ENCODE peak calls at places on chromosomes 4 and X, in six cellular contexts. E, B, C, G, F and T are unnamed samples.

GRCh38 chr4:8015512-8015911 is 75.9 kb upstream of the AFAP1 start:
- DNase-seq in B (peak), C (no peak), G (peak), F (no peak), E (no peak), T (no peak)

GRCh38 chrX:153685179-153685536 is 2.6 kb upstream of the SLC6A8 start:
- DNase-seq in B (no peak), F (no peak), C (peak), E (no peak), G (no peak), T (no peak)

GRCh38 chr4:138259801-138260200 is 17.7 kb upstream of the SLC7A11 start:
- DNase-seq in C (no peak), B (peak), F (no peak), E (no peak), G (peak), T (no peak)

GRCh38 chr4:827209-828081 is 1.5 kb upstream of the CPLX1 start:
- DNase-seq in C (peak), F (no peak), B (no peak), G (no peak), E (peak), T (no peak)

GRCh38 chr4:7708238-7708637 is 231.4 kb downstream of the AFAP1 start:
- DNase-seq in E (no peak), B (no peak), G (no peak), F (no peak), C (no peak), T (no peak)

GRCh38 chr4:5224340-5224739 is 173.1 kb downstream of the STK32B start:
- DNase-seq in G (no peak), F (no peak), B (peak), E (no peak), C (no peak), T (no peak)

GRCh38 chrX:39956803-39957394 is 140.9 kb downstream of the BCOR start:
- DNase-seq in C (no peak), F (no peak), G (no peak), B (no peak), E (no peak), T (no peak)

GRCh38 chr4:40721730-40722171 is 28.0 kb upstream of the NSUN7 start:
- DNase-seq in F (no peak), C (no peak), B (peak), E (no peak), G (no peak), T (no peak)

GRCh38 chrX:7462110-7462509 is 314.2 kb upstream of the PUDP start:
- DNase-seq in E (no peak), B (no peak), G (no peak), F (no peak), C (no peak), T (no peak)

GRCh38 chr4:42458686-42459085 is 61.4 kb downstream of the SHISA3 start:
- DNase-seq in C (no peak), F (no peak), B (no peak), E (no peak), G (no peak), T (peak)

GRCh38 chr4:93897559-93897958 is 69.0 kb downstream of the ATOH1 start:
- DNase-seq in E (no peak), B (no peak), C (no peak), F (no peak), G (peak), T (no peak)

GRCh38 chr4:152063301-152064235 is 302.8 kb upstream of the GATB start:
- DNase-seq in B (no peak), F (no peak), C (no peak), E (no peak), G (no peak), T (peak)

GRCh38 chr4:76095568-76095967 is 21.1 kb downstream of the ART3 start:
- DNase-seq in G (no peak), C (no peak), B (no peak), F (no peak), E (no peak), T (no peak)

GRCh38 chr4:149203256-149204001 is 612.2 kb downstream of the IQCM start:
- DNase-seq in E (no peak), C (no peak), F (peak), G (peak), B (peak), T (peak)

GRCh38 chr4:89196745-89197144 is 85.4 kb downstream of the TIGD2 start:
- DNase-seq in C (no peak), F (no peak), G (no peak), E (no peak), B (no peak), T (peak)

GRCh38 chrX:120732879-120733278 is 103.0 kb upstream of the C1GALT1C1 start:
- DNase-seq in B (no peak), F (no peak), C (no peak), E (no peak), G (no peak), T (no peak)

GRCh38 chrX:22486326-22486725 is 213.6 kb downstream of the CBLL2 start:
- DNase-seq in C (no peak), G (peak), B (no peak), E (no peak), F (no peak), T (no peak)

GRCh38 chr4:40506492-40506891 is 123.2 kb downstream of the RBM47 start:
- DNase-seq in G (no peak), E (no peak), C (no peak), B (no peak), F (no peak), T (no peak)

GRCh38 chr4:82984459-82984858 is 26.2 kb downstream of the LIN54 start:
- DNase-seq in G (peak), E (no peak), C (no peak), B (peak), F (peak), T (no peak)

GRCh38 chrX:18410038-18410437 is 15.4 kb upstream of the CDKL5 start:
- DNase-seq in E (no peak), B (peak), F (peak), G (peak), C (no peak), T (peak)

GRCh38 chr4:168409089-168409801 is 71.0 kb downstream of the DDX60L start:
- DNase-seq in E (no peak), B (peak), G (peak), C (no peak), F (no peak), T (peak)

GRCh38 chr4:5051210-5051691 is at the start of gene STK32B:
- DNase-seq in C (peak), B (peak), F (peak), E (peak), G (peak), T (no peak)

GRCh38 chr4:109184421-109184956 is 118.0 kb downstream of the COL25A1 start:
- DNase-seq in G (peak), C (no peak), E (no peak), F (no peak), B (no peak), T (no peak)

GRCh38 chrX:37603938-37604409 is 32.5 kb downstream of the LANCL3 start:
- DNase-seq in F (no peak), E (peak), G (no peak), C (no peak), B (no peak), T (no peak)

DNA sequence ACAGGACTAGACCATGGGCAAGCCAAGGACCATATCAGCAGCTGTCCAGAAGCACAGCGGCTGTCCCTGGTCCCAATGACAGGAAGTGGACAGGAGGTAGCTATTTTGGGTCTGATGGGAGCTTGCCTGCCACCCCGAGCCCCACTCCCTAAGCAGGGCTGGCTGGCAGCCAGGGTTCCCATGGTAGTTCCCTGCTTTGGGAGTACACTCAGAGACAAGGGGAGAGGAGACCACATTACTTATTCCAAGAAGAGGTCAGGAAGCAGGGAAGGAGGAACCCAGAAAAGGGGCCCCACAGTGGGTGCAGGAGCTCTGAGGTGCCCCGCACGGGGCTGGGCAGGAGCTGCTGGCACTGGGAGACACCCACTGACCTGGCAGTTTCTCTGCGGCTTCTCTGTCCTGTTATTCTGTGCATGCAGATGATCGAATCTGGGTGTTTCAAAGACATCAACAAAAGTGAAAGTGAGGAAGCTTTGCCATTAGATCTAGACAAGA is 36.3 kb downstream of the HTT-AS start:
- DNase-seq in B (no peak), C (peak), F (no peak), G (peak), E (no peak), T (no peak)
- H3K4me3 ChIP-seq in B (no peak), C (peak), F (no peak), G (peak), E (peak), T (no peak)

DNA sequence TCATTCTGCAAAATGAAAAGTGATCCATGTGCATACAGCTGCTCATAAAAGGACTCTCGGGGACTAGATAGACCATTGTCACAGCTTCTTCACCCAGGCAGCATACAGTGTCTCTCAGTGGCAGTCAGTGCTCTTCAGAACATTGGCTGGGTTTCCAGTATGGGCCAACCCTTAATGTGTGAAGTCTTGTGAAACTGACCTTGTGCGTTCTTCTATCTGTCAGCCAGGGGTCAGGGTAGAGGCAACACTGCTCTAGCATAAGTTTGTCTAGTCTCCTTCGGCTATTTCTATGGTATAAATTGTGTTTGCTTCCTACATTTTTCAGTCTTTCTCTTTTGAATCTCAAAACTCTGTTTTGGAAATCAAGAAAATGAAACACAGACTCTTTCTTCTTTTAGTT is 37.0 kb upstream of the SMIM31 start:
- DNase-seq in F (no peak), B (no peak), C (no peak), E (no peak), G (no peak), T (no peak)
- TF ChIP-seq CTCF in F (peak), B (no peak), C (no peak), E (no peak), G (no peak), T (peak)

DNA sequence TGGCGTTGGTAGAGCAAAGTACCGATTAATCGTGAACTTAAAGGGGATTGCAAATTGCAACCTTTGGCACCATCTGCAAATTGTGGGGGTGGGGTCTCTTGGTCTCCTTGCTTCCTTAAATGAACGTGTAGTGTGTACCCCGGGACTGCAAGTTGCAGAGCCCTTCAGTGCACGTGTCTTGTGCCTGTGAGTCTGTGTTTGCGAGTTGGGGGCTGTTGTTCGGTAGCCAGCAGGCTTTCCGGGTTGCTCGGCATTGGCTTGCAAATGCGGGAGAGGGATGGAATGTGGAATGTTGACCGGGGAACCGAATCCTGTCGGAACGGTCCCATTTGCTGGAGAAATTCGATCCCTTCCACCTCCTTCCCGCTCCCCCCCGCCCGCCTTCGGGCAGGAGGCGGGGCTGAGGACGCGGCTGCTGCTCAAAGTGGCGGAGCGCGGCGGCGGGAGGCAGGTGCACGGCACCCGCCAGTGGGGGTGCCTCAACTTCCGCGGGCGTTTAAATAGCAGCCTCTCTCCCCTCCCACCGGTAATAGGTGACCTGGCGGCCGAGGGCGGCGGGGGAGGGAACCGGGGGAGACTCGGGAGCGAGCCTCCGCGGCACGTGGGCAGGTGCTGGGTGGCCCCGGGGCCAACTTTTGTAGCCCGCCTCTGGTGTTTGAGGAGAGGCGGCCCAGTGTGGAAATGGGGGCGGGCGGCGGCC is 1.5 kb downstream of the JADE1 start:
- DNase-seq in G (peak), B (peak), E (peak), C (peak), F (no peak), T (no peak)
- H3K4me3 ChIP-seq in G (peak), B (peak), E (peak), C (peak), F (peak), T (peak)

DNA sequence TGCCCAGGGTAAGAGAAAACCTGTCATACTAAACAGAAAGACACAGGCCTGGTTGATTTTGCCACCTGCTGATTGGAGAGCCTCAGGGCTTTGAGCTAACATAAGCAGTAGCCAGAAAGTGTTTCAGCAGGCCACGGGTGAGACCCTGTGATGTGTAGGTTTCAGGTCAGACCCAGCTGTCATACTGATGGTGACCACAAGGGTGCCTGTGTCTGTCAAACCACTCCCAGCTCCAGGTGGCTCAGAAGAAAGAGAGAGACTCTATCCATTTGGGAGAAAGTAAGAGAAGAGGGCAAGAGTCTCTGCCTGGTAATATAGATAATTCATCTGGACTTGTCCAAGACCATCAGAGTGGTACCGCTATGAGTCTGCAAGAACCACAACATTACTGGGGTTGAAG is 72.8 kb upstream of the NLRP2B start:
- DNase-seq in B (no peak), G (no peak), C (no peak), E (no peak), F (no peak), T (no peak)
- TF ChIP-seq CTCF in B (no peak), G (no peak), C (no peak), E (no peak), F (no peak), T (no peak)